ENCODE peak calls at places on chromosomes 11 and 22, in seven cellular contexts. X is GM13977, J is vagina, E is K562, Z is fibroblast of lung, M is glutamatergic neuron, D is WTC11. B is an unnamed sample.

GRCh38 chr22:25922141-25922540 is 180.2 kb downstream of the MYO18B start:
- DNase-seq in J (no peak), Z (no peak), E (no peak), D (no peak), M (no peak), X (no peak), B (no peak)

GRCh38 chr11:66328036-66328306 is 8.3 kb downstream of the RIN1 start:
- DNase-seq in Z (no peak), X (no peak), J (no peak), E (no peak), D (no peak), M (no peak), B (peak)

GRCh38 chr11:13338437-13339069 is 61.0 kb downstream of the BMAL1 start:
- DNase-seq in M (no peak), J (no peak), Z (no peak), D (no peak), X (no peak), E (peak), B (peak)

GRCh38 chr22:45493286-45493771 is 9.4 kb upstream of the FBLN1 start:
- DNase-seq in X (no peak), J (no peak), D (no peak), Z (peak), E (no peak), M (no peak), B (no peak)

GRCh38 chr11:61168858-61169257 is 7.6 kb upstream of the VPS37C start:
- DNase-seq in X (no peak), D (no peak), M (no peak), Z (no peak), J (no peak), E (no peak), B (no peak)

GRCh38 chr11:19802773-19803293 is 90.2 kb downstream of the NAV2 start:
- DNase-seq in X (no peak), D (no peak), Z (no peak), E (no peak), J (no peak), M (no peak), B (no peak)

GRCh38 chr22:30572840-30573593 is 1.4 kb downstream of the GAL3ST1 start:
- DNase-seq in Z (no peak), E (no peak), D (no peak), X (no peak), M (peak), J (no peak), B (no peak)

GRCh38 chr11:102148059-102148458 is 37.8 kb downstream of the YAP1 start:
- DNase-seq in D (no peak), E (no peak), Z (no peak), M (no peak), X (no peak), J (no peak), B (no peak)

GRCh38 chr11:76030286-76030685 is 176.0 kb downstream of the WNT11 start:
- DNase-seq in D (no peak), X (no peak), M (no peak), J (no peak), Z (peak), E (no peak), B (no peak)

GRCh38 chr11:20795005-20795404 is 125.6 kb downstream of the NELL1 start:
- DNase-seq in X (no peak), J (no peak), D (no peak), M (no peak), E (no peak), Z (no peak), B (no peak)

GRCh38 chr22:16601437-16602223 is 9.0 kb upstream of the CCT8L2 start:
- DNase-seq in E (peak), J (no peak), D (no peak), Z (no peak), X (no peak), M (peak), B (peak)

GRCh38 chr11:111440416-111441205 is 61.5 kb upstream of the POU2AF1 start:
- DNase-seq in M (no peak), J (no peak), X (no peak), E (no peak), Z (no peak), D (no peak), B (no peak)

GRCh38 chr11:101748572-101748971 is 164.8 kb upstream of the TRPC6 start:
- DNase-seq in E (no peak), Z (no peak), J (no peak), X (no peak), D (no peak), M (no peak), B (no peak)

GRCh38 chr11:85953491-85954143 is 98.4 kb downstream of the CCDC83 start:
- DNase-seq in Z (peak), J (no peak), D (no peak), X (no peak), M (no peak), E (peak), B (no peak)

GRCh38 chr11:77101043-77101537 is 1.6 kb upstream of the OMP start:
- DNase-seq in Z (no peak), X (peak), J (no peak), M (no peak), D (peak), E (peak), B (peak)

GRCh38 chr11:64729851-64730382 is 6.9 kb upstream of the NRXN2 start:
- DNase-seq in E (peak), D (peak), J (no peak), X (no peak), M (peak), Z (no peak), B (peak)

GRCh38 chr22:23591203-23591791 is 11.2 kb upstream of the IGLL1 start:
- DNase-seq in J (no peak), Z (peak), X (peak), E (peak), D (peak), M (peak), B (peak)

GRCh38 chr11:113242060-113242459 is 72.3 kb upstream of the TTC12 start:
- DNase-seq in J (no peak), D (no peak), M (no peak), E (no peak), Z (no peak), X (no peak), B (no peak)

GRCh38 chr11:8040921-8041285 is 40.1 kb upstream of the TUB start:
- DNase-seq in M (no peak), E (no peak), X (no peak), J (peak), Z (no peak), D (no peak), B (no peak)

GRCh38 chr11:7278314-7278917 is 26.7 kb downstream of the SYT9 start:
- DNase-seq in X (peak), J (no peak), E (peak), Z (peak), M (peak), D (peak), B (peak)

GRCh38 chr22:24106385-24107381 is 74.6 kb upstream of the SUSD2 start:
- DNase-seq in X (peak), M (no peak), Z (no peak), J (no peak), E (no peak), D (peak), B (peak)

GRCh38 chr22:40626826-40627225 is 9.7 kb downstream of the MRTFA start:
- DNase-seq in E (no peak), M (no peak), J (no peak), X (no peak), D (no peak), Z (peak), B (no peak)

GRCh38 chr11:62245271-62245753 is 3.3 kb downstream of the SCGB1D2 start:
- DNase-seq in Z (peak), M (no peak), D (peak), J (no peak), E (peak), X (peak), B (peak)

GRCh38 chr22:46234851-46235437 is 15.1 kb downstream of the CDPF1 start:
- DNase-seq in J (no peak), X (no peak), D (no peak), Z (no peak), M (no peak), E (peak), B (no peak)

GRCh38 chr11:93623179-93623578 is 38.3 kb upstream of the CEP295 start:
- DNase-seq in X (peak), Z (no peak), J (no peak), M (peak), D (peak), E (no peak), B (no peak)

GRCh38 chr11:97974798-97975498 is 1045.8 kb upstream of the CNTN5 start:
- DNase-seq in J (no peak), D (no peak), Z (no peak), M (no peak), E (no peak), X (no peak), B (no peak)

GRCh38 chr11:93198221-93198650 is 445 bp upstream of the SLC36A4 start:
- DNase-seq in Z (peak), D (no peak), X (no peak), M (no peak), J (no peak), E (no peak), B (no peak)

GRCh38 chr22:24271406-24271760 is 752 bp downstream of the SPECC1L start:
- DNase-seq in X (no peak), J (no peak), E (peak), D (no peak), Z (peak), M (no peak), B (no peak)

GRCh38 chr11:70544067-70544773 is 145.9 kb downstream of the CTTN start:
- DNase-seq in J (no peak), X (no peak), M (no peak), Z (no peak), D (no peak), E (no peak), B (no peak)

GRCh38 chr22:37178350-37179125 is 9.5 kb downstream of the C1QTNF6 start:
- DNase-seq in D (no peak), J (no peak), X (peak), E (no peak), M (no peak), Z (peak), B (no peak)

GRCh38 chr11:18722293-18722637 is 3.7 kb downstream of the IGSF22 start:
- DNase-seq in J (no peak), M (no peak), E (no peak), D (no peak), Z (no peak), X (no peak), B (no peak)

GRCh38 chr22:36405221-36405631 is 17.5 kb upstream of the MYH9 start:
- DNase-seq in X (no peak), E (no peak), Z (no peak), J (no peak), D (no peak), M (no peak), B (peak)

GRCh38 chr11:123584186-123584585 is 70.2 kb downstream of the SCN3B start:
- DNase-seq in Z (no peak), E (no peak), X (no peak), D (no peak), J (no peak), M (no peak), B (no peak)
- TF ChIP-seq CTCF in Z (no peak), E (no peak), X (no peak), D (no peak), J (no peak), M (no peak), B (no peak)

GRCh38 chr11:67581469-67581868 is 2.1 kb upstream of the GSTP1 start:
- DNase-seq in X (no peak), M (no peak), E (no peak), D (peak), Z (no peak), J (no peak), B (no peak)

GRCh38 chr11:67572305-67572704 is 11.3 kb upstream of the GSTP1 start:
- DNase-seq in M (no peak), X (no peak), J (no peak), Z (no peak), D (no peak), E (no peak), B (no peak)

GRCh38 chr11:67572747-67573419 is 10.7 kb upstream of the GSTP1 start:
- DNase-seq in E (peak), M (peak), J (no peak), D (peak), X (no peak), Z (peak), B (peak)

GRCh38 chr11:67577951-67578350 is 5.7 kb upstream of the GSTP1 start:
- DNase-seq in E (no peak), Z (no peak), D (no peak), X (no peak), M (no peak), J (no peak), B (no peak)

GRCh38 chr11:67576742-67577475 is 6.7 kb upstream of the GSTP1 start:
- DNase-seq in X (no peak), J (no peak), Z (no peak), D (peak), E (peak), M (no peak), B (no peak)
- TF ChIP-seq CTCF in X (peak), J (no peak), Z (no peak), D (no peak), E (peak), M (no peak), B (no peak)

DNA sequence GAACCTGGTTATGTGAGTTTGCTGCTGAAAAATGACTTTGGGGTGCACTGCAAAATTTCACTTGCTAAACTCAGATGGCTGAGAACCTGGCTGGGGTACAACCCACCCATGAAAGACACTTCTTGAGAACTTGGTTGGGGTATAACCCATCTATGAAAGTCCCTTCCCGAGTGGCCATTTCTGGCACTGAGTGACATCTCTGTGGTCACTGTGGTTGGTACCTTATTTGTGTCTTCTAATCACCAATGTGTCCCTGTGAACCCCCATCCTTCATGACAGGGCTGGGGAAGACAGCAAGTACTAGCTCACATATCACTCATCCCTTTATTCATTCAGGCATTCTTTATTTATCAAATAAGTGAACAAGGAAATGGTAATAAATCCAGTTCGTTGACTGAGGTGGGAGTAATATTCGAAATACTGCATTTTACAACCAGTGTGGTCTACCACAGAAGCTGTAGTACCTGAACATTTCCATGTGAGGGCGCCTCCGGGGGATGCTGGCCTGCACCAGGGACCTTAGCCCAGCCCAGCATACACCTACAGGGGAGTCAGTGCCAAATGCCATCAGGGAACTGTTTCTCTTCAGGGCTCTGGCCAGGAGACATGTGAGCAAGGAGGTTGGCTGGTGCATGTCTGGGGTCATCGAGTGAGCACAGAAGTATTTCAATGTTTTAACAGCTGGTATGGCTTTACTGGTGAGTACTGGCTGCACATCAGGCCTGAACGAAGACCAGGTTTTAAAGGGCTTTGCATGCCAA is 122.1 kb downstream of the CSNK2A3 start:
- DNase-seq in D (peak), M (peak), E (peak), Z (no peak), X (peak), J (no peak), B (peak)
- TF ChIP-seq CTCF in D (peak), M (peak), E (peak), Z (peak), X (peak), J (no peak), B (peak)

GRCh38 chr11:105003151-105003550 is 19.8 kb downstream of the CASP5 start:
- DNase-seq in D (no peak), J (no peak), E (no peak), M (no peak), X (no peak), Z (no peak), B (no peak)

GRCh38 chr11:104997288-104997687 is 25.7 kb downstream of the CASP5 start:
- DNase-seq in E (no peak), M (no peak), D (no peak), Z (no peak), X (no peak), J (no peak), B (no peak)

GRCh38 chr11:105000797-105001196 is 22.2 kb downstream of the CASP5 start:
- DNase-seq in Z (no peak), E (peak), M (peak), D (peak), J (no peak), X (peak), B (peak)

GRCh38 chr11:104999716-105000115 is 23.3 kb downstream of the CASP5 start:
- DNase-seq in J (no peak), E (no peak), X (no peak), M (no peak), Z (no peak), D (no peak), B (no peak)

DNA sequence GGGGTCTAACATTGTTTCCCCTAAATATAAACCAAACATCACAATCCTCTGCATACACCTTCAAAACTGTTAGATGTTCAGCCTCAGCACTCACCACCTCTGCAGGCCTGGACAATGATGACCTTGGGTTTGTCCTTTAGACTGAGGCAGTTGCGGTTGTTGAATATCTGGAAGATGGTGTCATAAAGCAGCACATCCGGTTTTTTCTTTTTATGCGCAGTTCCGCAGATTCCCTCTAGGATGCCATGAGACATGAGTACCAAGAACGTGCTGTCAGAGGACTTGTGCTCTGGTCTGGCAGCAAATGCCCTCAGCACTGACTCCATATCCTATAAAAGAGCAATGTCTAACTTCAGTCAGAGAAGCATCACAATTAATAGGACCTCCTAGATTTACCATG is 22.8 kb downstream of the CASP5 start:
- DNase-seq in J (no peak), X (no peak), M (no peak), E (no peak), Z (no peak), D (peak), B (peak)
- TF ChIP-seq CTCF in J (no peak), X (no peak), M (no peak), E (no peak), Z (no peak), D (peak), B (no peak)